ENCODE peak calls at places on chromosome 3, in six cellular contexts. One of them, this sample, is unnamed.

GRCh38 chr3:186012137-186012536 is 74.3 kb upstream of the TRA2B start:
- DNase-seq in HL-60: no peak
- DNase-seq in SK-N-SH: no peak
- DNase-seq in Panc1: no peak
- DNase-seq in transverse colon: no peak
- DNase-seq in GM23338: no peak
- DNase-seq in this sample: no peak

GRCh38 chr3:72924055-72924454 is 36.2 kb downstream of the GXYLT2 start:
- DNase-seq in HL-60: no peak
- DNase-seq in SK-N-SH: no peak
- DNase-seq in Panc1: no peak
- DNase-seq in transverse colon: no peak
- DNase-seq in GM23338: peak; percentile 43
- DNase-seq in this sample: no peak

GRCh38 chr3:63661242-63661641 is 8.8 kb downstream of the SNTN start:
- DNase-seq in HL-60: no peak
- DNase-seq in SK-N-SH: no peak
- DNase-seq in Panc1: no peak
- DNase-seq in transverse colon: no peak
- DNase-seq in GM23338: peak; percentile 7
- DNase-seq in this sample: no peak

GRCh38 chr3:51706788-51707731 is at the start of gene GRM2:
- DNase-seq in HL-60: no peak
- DNase-seq in SK-N-SH: peak; percentile 97
- DNase-seq in Panc1: no peak
- DNase-seq in transverse colon: peak; percentile 54
- DNase-seq in GM23338: peak; percentile 98
- DNase-seq in this sample: no peak

GRCh38 chr3:45165497-45166282 is 19.5 kb upstream of the CDCP1 start:
- DNase-seq in HL-60: no peak
- DNase-seq in SK-N-SH: no peak
- DNase-seq in Panc1: no peak
- DNase-seq in transverse colon: no peak
- DNase-seq in GM23338: no peak
- DNase-seq in this sample: no peak

GRCh38 chr3:136752046-136752326 is 192 bp downstream of the STAG1 start:
- DNase-seq in HL-60: no peak
- DNase-seq in SK-N-SH: peak; percentile 81
- DNase-seq in Panc1: no peak
- DNase-seq in transverse colon: no peak
- DNase-seq in GM23338: peak; percentile 75
- DNase-seq in this sample: no peak

GRCh38 chr3:4985330-4986174 is 6.3 kb downstream of the BHLHE40 start:
- DNase-seq in HL-60: no peak
- DNase-seq in SK-N-SH: no peak
- DNase-seq in Panc1: no peak
- DNase-seq in transverse colon: no peak
- DNase-seq in GM23338: peak; percentile 28
- DNase-seq in this sample: no peak

GRCh38 chr3:59555593-59556315 is 505.9 kb upstream of the CFAP20DC start:
- DNase-seq in HL-60: no peak
- DNase-seq in SK-N-SH: no peak
- DNase-seq in Panc1: no peak
- DNase-seq in transverse colon: no peak
- DNase-seq in GM23338: no peak
- DNase-seq in this sample: no peak

GRCh38 chr3:95750097-95750496 is 1064.3 kb upstream of the EPHA6 start:
- DNase-seq in HL-60: no peak
- DNase-seq in SK-N-SH: no peak
- DNase-seq in Panc1: no peak
- DNase-seq in transverse colon: no peak
- DNase-seq in GM23338: no peak
- DNase-seq in this sample: no peak

GRCh38 chr3:58414538-58415197 is 19.0 kb downstream of the PDHB start:
- DNase-seq in HL-60: peak; percentile 47
- DNase-seq in SK-N-SH: peak; percentile 66
- DNase-seq in Panc1: no peak
- DNase-seq in transverse colon: peak; percentile 31
- DNase-seq in GM23338: peak; percentile 80
- DNase-seq in this sample: no peak

DNA sequence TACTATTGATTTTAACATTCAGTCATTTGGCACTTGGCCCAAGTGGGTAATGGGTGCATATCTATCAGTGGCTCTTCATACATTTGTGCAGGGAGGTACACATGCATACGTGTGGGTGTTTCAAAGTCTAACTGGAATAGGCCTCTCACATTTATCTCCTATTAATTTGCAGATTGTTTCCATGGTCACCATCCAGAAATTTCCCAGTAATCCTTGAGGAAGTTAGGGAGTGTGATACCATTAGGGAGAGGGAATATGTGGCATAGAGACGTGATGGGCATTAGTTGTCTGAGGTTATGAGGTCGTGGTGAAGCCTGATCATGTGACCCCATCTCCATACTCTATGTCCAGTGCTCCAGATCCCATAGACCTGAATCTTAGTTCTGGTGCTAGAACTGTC is 102.8 kb downstream of the LPP start:
- DNase-seq in HL-60: no peak
- DNase-seq in SK-N-SH: no peak
- DNase-seq in Panc1: no peak
- DNase-seq in transverse colon: no peak
- DNase-seq in GM23338: no peak
- DNase-seq in this sample: no peak
- TF ChIP-seq POLR2AphosphoS5 in HL-60: no peak
- TF ChIP-seq POLR2AphosphoS5 in SK-N-SH: no peak
- TF ChIP-seq POLR2AphosphoS5 in Panc1: no peak
- TF ChIP-seq POLR2AphosphoS5 in transverse colon: no peak
- TF ChIP-seq POLR2AphosphoS5 in GM23338: no peak
- TF ChIP-seq POLR2AphosphoS5 in this sample: no peak

GRCh38 chr3:173037840-173038483 is 103.1 kb downstream of the SPATA16 start:
- DNase-seq in HL-60: no peak
- DNase-seq in SK-N-SH: no peak
- DNase-seq in Panc1: no peak
- DNase-seq in transverse colon: no peak
- DNase-seq in GM23338: no peak
- DNase-seq in this sample: no peak
- H3K27ac ChIP-seq in HL-60: no peak overlapping the region
- H3K27ac ChIP-seq in SK-N-SH: no peak overlapping the region
- H3K27ac ChIP-seq in Panc1: no peak overlapping the region
- H3K27ac ChIP-seq in transverse colon: no peak overlapping the region
- H3K27ac ChIP-seq in GM23338: no peak overlapping the region
- H3K27ac ChIP-seq in this sample: no peak overlapping the region

DNA sequence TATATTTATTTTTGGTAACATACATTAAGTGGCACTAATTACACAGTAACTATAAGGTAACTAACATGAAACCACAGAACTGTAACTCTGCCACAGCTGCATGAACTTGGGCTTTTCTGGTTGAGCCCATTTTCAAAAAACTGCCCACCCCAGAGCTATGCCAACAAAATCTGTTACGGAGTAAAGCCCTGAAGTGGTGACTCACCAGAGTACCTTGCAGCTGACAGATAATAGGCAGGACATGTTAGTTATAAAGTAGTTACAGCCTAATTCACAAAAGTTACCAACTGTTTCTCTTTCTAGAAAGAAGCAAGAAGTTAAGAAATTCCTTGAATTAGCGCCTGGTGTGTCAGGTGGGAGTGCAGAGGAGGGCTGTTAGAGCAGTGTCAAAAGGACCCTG is 1.5 kb upstream of the GPX1 start:
- DNase-seq in HL-60: no peak
- DNase-seq in SK-N-SH: no peak
- DNase-seq in Panc1: no peak
- DNase-seq in transverse colon: no peak
- DNase-seq in GM23338: no peak
- DNase-seq in this sample: no peak
- TF ChIP-seq POLR2AphosphoS5 in HL-60: no peak
- TF ChIP-seq POLR2AphosphoS5 in SK-N-SH: no peak
- TF ChIP-seq POLR2AphosphoS5 in Panc1: no peak
- TF ChIP-seq POLR2AphosphoS5 in transverse colon: no peak
- TF ChIP-seq POLR2AphosphoS5 in GM23338: no peak
- TF ChIP-seq POLR2AphosphoS5 in this sample: no peak

DNA sequence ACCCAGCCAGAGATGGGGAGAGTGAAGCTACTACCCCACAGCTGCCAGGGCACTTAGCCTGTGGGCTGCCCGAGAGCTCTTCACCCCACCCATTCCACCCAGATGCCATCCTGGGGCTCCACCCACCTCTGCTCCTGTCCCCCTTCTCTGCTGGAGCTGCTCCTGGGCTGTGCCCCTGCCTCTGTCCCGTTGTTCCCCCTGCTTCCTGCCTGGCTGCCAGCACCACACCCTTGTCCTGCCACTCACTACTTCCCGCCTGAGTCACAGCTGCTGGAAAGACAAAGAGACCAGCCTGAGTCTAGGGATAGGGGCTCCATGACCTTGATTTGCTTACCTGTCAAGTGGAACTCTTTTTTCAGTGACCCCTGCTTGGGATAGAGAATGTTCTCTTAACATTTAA is 12.4 kb downstream of the GNAI2 start:
- DNase-seq in HL-60: no peak
- DNase-seq in SK-N-SH: no peak
- DNase-seq in Panc1: no peak
- DNase-seq in transverse colon: peak; percentile 65
- DNase-seq in GM23338: no peak
- DNase-seq in this sample: no peak
- H3K27ac ChIP-seq in HL-60: no peak overlapping the region
- H3K27ac ChIP-seq in SK-N-SH: peak overlapping the region; percentile 22
- H3K27ac ChIP-seq in Panc1: no peak overlapping the region
- H3K27ac ChIP-seq in transverse colon: peak overlapping the region; percentile 67
- H3K27ac ChIP-seq in GM23338: no peak overlapping the region
- H3K27ac ChIP-seq in this sample: peak overlapping the region; percentile 88

GRCh38 chr3:132790806-132791205 is 68.6 kb upstream of the NPHP3 start:
- DNase-seq in HL-60: no peak
- DNase-seq in SK-N-SH: no peak
- DNase-seq in Panc1: no peak
- DNase-seq in transverse colon: no peak
- DNase-seq in GM23338: no peak
- DNase-seq in this sample: no peak

GRCh38 chr3:132789959-132790358 is 67.8 kb upstream of the NPHP3 start:
- DNase-seq in HL-60: no peak
- DNase-seq in SK-N-SH: no peak
- DNase-seq in Panc1: no peak
- DNase-seq in transverse colon: no peak
- DNase-seq in GM23338: no peak
- DNase-seq in this sample: no peak

GRCh38 chr3:132787616-132788015 is 65.4 kb upstream of the NPHP3 start:
- DNase-seq in HL-60: no peak
- DNase-seq in SK-N-SH: no peak
- DNase-seq in Panc1: no peak
- DNase-seq in transverse colon: no peak
- DNase-seq in GM23338: no peak
- DNase-seq in this sample: no peak

GRCh38 chr3:132786890-132787289 is 64.7 kb upstream of the NPHP3 start:
- DNase-seq in HL-60: no peak
- DNase-seq in SK-N-SH: no peak
- DNase-seq in Panc1: no peak
- DNase-seq in transverse colon: no peak
- DNase-seq in GM23338: no peak
- DNase-seq in this sample: no peak

DNA sequence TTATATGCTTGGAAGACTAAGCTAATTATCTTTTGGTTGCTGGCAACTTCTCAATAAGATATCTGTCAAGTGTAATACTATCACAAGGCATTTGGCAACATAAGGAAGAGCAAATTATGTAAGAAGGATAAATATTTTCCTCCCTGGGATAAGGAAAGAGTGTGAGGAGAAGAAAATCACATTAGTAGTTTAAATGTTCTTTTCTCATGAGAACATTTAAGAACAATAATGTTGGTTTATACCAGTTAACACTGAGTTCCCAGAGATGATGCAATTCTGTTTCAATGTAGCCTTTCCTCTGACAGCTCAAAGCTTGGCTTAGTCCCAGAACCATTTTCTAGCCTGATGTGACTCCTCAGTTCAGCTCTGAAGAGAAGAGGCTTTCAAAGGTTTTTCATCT is 66.1 kb upstream of the NPHP3 start:
- DNase-seq in HL-60: no peak
- DNase-seq in SK-N-SH: no peak
- DNase-seq in Panc1: no peak
- DNase-seq in transverse colon: no peak
- DNase-seq in GM23338: no peak
- DNase-seq in this sample: no peak
- TF ChIP-seq POLR2AphosphoS5 in HL-60: no peak
- TF ChIP-seq POLR2AphosphoS5 in SK-N-SH: no peak
- TF ChIP-seq POLR2AphosphoS5 in Panc1: no peak
- TF ChIP-seq POLR2AphosphoS5 in transverse colon: no peak
- TF ChIP-seq POLR2AphosphoS5 in GM23338: no peak
- TF ChIP-seq POLR2AphosphoS5 in this sample: peak; percentile 52

GRCh38 chr3:14282706-14283075 is 104.1 kb downstream of the LSM3 start:
- DNase-seq in HL-60: no peak
- DNase-seq in SK-N-SH: no peak
- DNase-seq in Panc1: no peak
- DNase-seq in transverse colon: no peak
- DNase-seq in GM23338: no peak
- DNase-seq in this sample: no peak
- H3K27ac ChIP-seq in HL-60: peak overlapping the region; percentile 42
- H3K27ac ChIP-seq in SK-N-SH: no peak overlapping the region
- H3K27ac ChIP-seq in Panc1: no peak overlapping the region
- H3K27ac ChIP-seq in transverse colon: no peak overlapping the region
- H3K27ac ChIP-seq in GM23338: no peak overlapping the region
- H3K27ac ChIP-seq in this sample: no peak overlapping the region

GRCh38 chr3:123695731-123696640 is 111.1 kb upstream of the HACD2 start:
- DNase-seq in HL-60: peak; percentile 19
- DNase-seq in SK-N-SH: no peak
- DNase-seq in Panc1: no peak
- DNase-seq in transverse colon: no peak
- DNase-seq in GM23338: no peak
- DNase-seq in this sample: no peak
- TF ChIP-seq POLR2AphosphoS5 in HL-60: no peak
- TF ChIP-seq POLR2AphosphoS5 in SK-N-SH: no peak
- TF ChIP-seq POLR2AphosphoS5 in Panc1: no peak
- TF ChIP-seq POLR2AphosphoS5 in transverse colon: no peak
- TF ChIP-seq POLR2AphosphoS5 in GM23338: no peak
- TF ChIP-seq POLR2AphosphoS5 in this sample: peak; percentile 63

GRCh38 chr3:162390891-162391290 is 894.3 kb downstream of the OTOL1 start:
- DNase-seq in HL-60: no peak
- DNase-seq in SK-N-SH: no peak
- DNase-seq in Panc1: no peak
- DNase-seq in transverse colon: no peak
- DNase-seq in GM23338: no peak
- DNase-seq in this sample: no peak
- H3K27ac ChIP-seq in HL-60: no peak overlapping the region
- H3K27ac ChIP-seq in SK-N-SH: peak overlapping the region; percentile 78
- H3K27ac ChIP-seq in Panc1: no peak overlapping the region
- H3K27ac ChIP-seq in transverse colon: no peak overlapping the region
- H3K27ac ChIP-seq in GM23338: no peak overlapping the region
- H3K27ac ChIP-seq in this sample: no peak overlapping the region